ENCODE peak calls at places on chromosomes 3 and 15, in four cellular contexts. One of them, this sample, is unnamed.
A peak's percentile ranks its signal among the peaks of the same experiment; 100 is the strongest.

GRCh38 chr15:52208306-52208946 is 17.2 kb upstream of the GNB5 start:
- DNase-seq in neural progenitor cell: peak; percentile 85
- DNase-seq in CD4-positive, alpha-beta memory T cell: peak; percentile 69
- DNase-seq in CD8-positive, alpha-beta memory T cell: peak; percentile 62
- DNase-seq in this sample: peak; percentile 63

GRCh38 chr3:8768364-8769087 is 887 bp downstream of the OXTR start:
- DNase-seq in CD4-positive, alpha-beta memory T cell: no peak
- DNase-seq in neural progenitor cell: no peak
- DNase-seq in CD8-positive, alpha-beta memory T cell: no peak
- DNase-seq in this sample: no peak

GRCh38 chr15:82810061-82810862 is 834 bp downstream of the WHAMM start:
- DNase-seq in neural progenitor cell: peak; percentile 71
- DNase-seq in CD4-positive, alpha-beta memory T cell: peak; percentile 50
- DNase-seq in CD8-positive, alpha-beta memory T cell: no peak
- DNase-seq in this sample: peak; percentile 25

GRCh38 chr3:134328846-134329245 is 45.4 kb downstream of the AMOTL2 start:
- DNase-seq in CD8-positive, alpha-beta memory T cell: no peak
- DNase-seq in CD4-positive, alpha-beta memory T cell: no peak
- DNase-seq in neural progenitor cell: no peak
- DNase-seq in this sample: no peak

GRCh38 chr3:189708375-189708774 is 77.2 kb downstream of the TP63 start:
- DNase-seq in neural progenitor cell: no peak
- DNase-seq in CD8-positive, alpha-beta memory T cell: no peak
- DNase-seq in CD4-positive, alpha-beta memory T cell: no peak
- DNase-seq in this sample: no peak

GRCh38 chr3:105473521-105474223 is 107.0 kb downstream of the ALCAM start:
- DNase-seq in neural progenitor cell: peak; percentile 51
- DNase-seq in CD4-positive, alpha-beta memory T cell: no peak
- DNase-seq in CD8-positive, alpha-beta memory T cell: no peak
- DNase-seq in this sample: no peak

GRCh38 chr15:43230640-43231115 is 9.9 kb upstream of the EPB42 start:
- DNase-seq in neural progenitor cell: no peak
- DNase-seq in CD4-positive, alpha-beta memory T cell: no peak
- DNase-seq in CD8-positive, alpha-beta memory T cell: no peak
- DNase-seq in this sample: no peak

GRCh38 chr3:55879901-55880331 is 392.8 kb upstream of the WNT5A start:
- DNase-seq in CD4-positive, alpha-beta memory T cell: no peak
- DNase-seq in neural progenitor cell: no peak
- DNase-seq in CD8-positive, alpha-beta memory T cell: no peak
- DNase-seq in this sample: no peak

GRCh38 chr3:12423918-12424634 is 60.2 kb upstream of the TSEN2 start:
- DNase-seq in CD8-positive, alpha-beta memory T cell: no peak
- DNase-seq in neural progenitor cell: no peak
- DNase-seq in CD4-positive, alpha-beta memory T cell: no peak
- DNase-seq in this sample: no peak

GRCh38 chr3:151175952-151176351 is 27.1 kb downstream of the GPR171 start:
- DNase-seq in CD4-positive, alpha-beta memory T cell: no peak
- DNase-seq in CD8-positive, alpha-beta memory T cell: no peak
- DNase-seq in neural progenitor cell: no peak
- DNase-seq in this sample: no peak

GRCh38 chr15:72999586-72999985 is 52.7 kb upstream of the NEO1 start:
- DNase-seq in CD8-positive, alpha-beta memory T cell: no peak
- DNase-seq in neural progenitor cell: no peak
- DNase-seq in CD4-positive, alpha-beta memory T cell: no peak
- DNase-seq in this sample: no peak

GRCh38 chr3:105343991-105344390 is 22.7 kb upstream of the ALCAM start:
- DNase-seq in CD8-positive, alpha-beta memory T cell: no peak
- DNase-seq in CD4-positive, alpha-beta memory T cell: no peak
- DNase-seq in neural progenitor cell: no peak
- DNase-seq in this sample: no peak

GRCh38 chr3:45939341-45939771 is 3.9 kb upstream of the CXCR6 start:
- DNase-seq in CD4-positive, alpha-beta memory T cell: no peak
- DNase-seq in neural progenitor cell: peak; percentile 25
- DNase-seq in CD8-positive, alpha-beta memory T cell: no peak
- DNase-seq in this sample: no peak

GRCh38 chr3:9180764-9181117 is 68.7 kb downstream of the SRGAP3 start:
- DNase-seq in neural progenitor cell: no peak
- DNase-seq in CD4-positive, alpha-beta memory T cell: no peak
- DNase-seq in CD8-positive, alpha-beta memory T cell: no peak
- DNase-seq in this sample: no peak

GRCh38 chr3:65439641-65440040 is 599.1 kb downstream of the MAGI1 start:
- DNase-seq in CD4-positive, alpha-beta memory T cell: no peak
- DNase-seq in CD8-positive, alpha-beta memory T cell: no peak
- DNase-seq in neural progenitor cell: peak; percentile 80
- DNase-seq in this sample: peak; percentile 36

GRCh38 chr15:93035953-93036810 is 52.8 kb downstream of the RGMA start:
- DNase-seq in CD8-positive, alpha-beta memory T cell: peak; percentile 22
- DNase-seq in CD4-positive, alpha-beta memory T cell: peak; percentile 19
- DNase-seq in neural progenitor cell: peak; percentile 50
- DNase-seq in this sample: no peak

GRCh38 chr15:58380280-58380945 is 51.4 kb upstream of the LIPC start:
- DNase-seq in neural progenitor cell: no peak
- DNase-seq in CD8-positive, alpha-beta memory T cell: no peak
- DNase-seq in CD4-positive, alpha-beta memory T cell: no peak
- DNase-seq in this sample: no peak

GRCh38 chr15:63238796-63239195 is 38.6 kb upstream of the APH1B start:
- DNase-seq in neural progenitor cell: no peak
- DNase-seq in CD8-positive, alpha-beta memory T cell: no peak
- DNase-seq in CD4-positive, alpha-beta memory T cell: no peak
- DNase-seq in this sample: no peak
- H3K4me1 ChIP-seq in neural progenitor cell: no peaks in the 10 kb centered on the region
- H3K4me1 ChIP-seq in CD8-positive, alpha-beta memory T cell: peaks cover 34% of the 10 kb centered on the region
- H3K4me1 ChIP-seq in CD4-positive, alpha-beta memory T cell: peaks cover 58% of the 10 kb centered on the region
- H3K4me1 ChIP-seq in this sample: peaks cover 4% of the 10 kb centered on the region

GRCh38 chr3:47162695-47163022 is 1.3 kb downstream of the SETD2 start:
- DNase-seq in CD8-positive, alpha-beta memory T cell: no peak
- DNase-seq in CD4-positive, alpha-beta memory T cell: no peak
- DNase-seq in neural progenitor cell: peak; percentile 34
- DNase-seq in this sample: no peak

GRCh38 chr3:47158208-47158607 is 5.7 kb downstream of the SETD2 start:
- DNase-seq in CD8-positive, alpha-beta memory T cell: no peak
- DNase-seq in neural progenitor cell: no peak
- DNase-seq in CD4-positive, alpha-beta memory T cell: no peak
- DNase-seq in this sample: no peak

GRCh38 chr3:47159153-47159552 is 4.8 kb downstream of the SETD2 start:
- DNase-seq in CD8-positive, alpha-beta memory T cell: no peak
- DNase-seq in neural progenitor cell: no peak
- DNase-seq in CD4-positive, alpha-beta memory T cell: no peak
- DNase-seq in this sample: no peak

GRCh38 chr3:47161983-47162694 is 1.8 kb downstream of the SETD2 start:
- DNase-seq in CD8-positive, alpha-beta memory T cell: no peak
- DNase-seq in CD4-positive, alpha-beta memory T cell: no peak
- DNase-seq in neural progenitor cell: no peak
- DNase-seq in this sample: no peak

DNA sequence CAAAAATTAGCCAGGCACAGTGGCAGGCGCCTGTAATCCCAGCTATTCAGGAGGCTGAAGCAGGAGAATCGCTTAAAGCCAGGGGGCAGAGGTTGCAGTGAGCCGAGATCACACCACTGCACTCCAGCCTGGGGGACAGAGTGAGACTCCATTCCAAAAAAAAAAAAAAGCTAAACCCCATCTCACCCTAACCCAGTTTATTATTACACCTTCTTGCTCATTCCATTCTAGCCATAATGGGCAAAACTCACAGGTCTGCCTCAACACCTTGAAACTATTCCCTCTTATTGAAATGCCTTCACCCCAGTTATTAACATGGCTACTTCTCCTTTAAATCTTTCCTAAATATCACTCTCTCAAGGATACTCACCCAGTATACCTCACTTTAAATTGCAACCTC is 4.1 kb downstream of the SETD2 start:
- DNase-seq in CD8-positive, alpha-beta memory T cell: no peak
- DNase-seq in CD4-positive, alpha-beta memory T cell: no peak
- DNase-seq in neural progenitor cell: peak; percentile 10
- DNase-seq in this sample: no peak
- H3K4me1 ChIP-seq in CD8-positive, alpha-beta memory T cell: peaks cover 66% of the 10 kb centered on the region
- H3K4me1 ChIP-seq in CD4-positive, alpha-beta memory T cell: peaks cover 75% of the 10 kb centered on the region
- H3K4me1 ChIP-seq in neural progenitor cell: peaks cover 28% of the 10 kb centered on the region
- H3K4me1 ChIP-seq in this sample: peaks cover 15% of the 10 kb centered on the region

GRCh38 chr3:160562952-160563351 is 2.4 kb downstream of the KPNA4 start:
- DNase-seq in CD4-positive, alpha-beta memory T cell: no peak
- DNase-seq in CD8-positive, alpha-beta memory T cell: no peak
- DNase-seq in neural progenitor cell: no peak
- DNase-seq in this sample: no peak
- H3K4me1 ChIP-seq in CD4-positive, alpha-beta memory T cell: peaks cover 71% of the 10 kb centered on the region
- H3K4me1 ChIP-seq in CD8-positive, alpha-beta memory T cell: peaks cover 56% of the 10 kb centered on the region
- H3K4me1 ChIP-seq in neural progenitor cell: peaks cover 34% of the 10 kb centered on the region
- H3K4me1 ChIP-seq in this sample: peaks cover 10% of the 10 kb centered on the region

DNA sequence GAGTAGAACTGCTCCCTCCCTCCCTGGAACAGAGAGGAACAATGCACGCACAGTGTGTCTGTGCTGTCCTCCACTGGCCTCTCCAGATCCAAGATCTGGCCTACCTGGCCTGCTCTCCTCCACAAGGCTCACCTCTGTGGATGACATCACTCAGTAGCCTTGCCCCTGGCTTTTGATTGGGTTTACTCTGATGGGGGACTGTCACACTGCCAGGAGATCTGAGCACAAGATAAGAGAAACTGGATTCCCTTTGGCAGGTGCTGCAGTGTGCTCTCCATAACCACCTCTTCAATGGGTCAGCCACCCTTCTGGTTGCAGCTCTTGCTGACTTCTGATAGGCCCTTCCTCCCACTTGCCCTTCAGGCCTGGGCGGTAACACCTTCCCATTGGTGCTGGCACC is 22.6 kb upstream of the ANO10 start:
- DNase-seq in CD4-positive, alpha-beta memory T cell: no peak
- DNase-seq in CD8-positive, alpha-beta memory T cell: no peak
- DNase-seq in neural progenitor cell: no peak
- DNase-seq in this sample: no peak
- H3K4me1 ChIP-seq in CD4-positive, alpha-beta memory T cell: no peaks in the 10 kb centered on the region
- H3K4me1 ChIP-seq in CD8-positive, alpha-beta memory T cell: no peaks in the 10 kb centered on the region
- H3K4me1 ChIP-seq in neural progenitor cell: peaks cover 3% of the 10 kb centered on the region
- H3K4me1 ChIP-seq in this sample: no peaks in the 10 kb centered on the region

This sample was measured in colonic mucosa.